ENCODE peak calls at places on chromosomes 11 and 22, in five cellular contexts. M, U, T, C and Z are unnamed samples.
A peak's percentile ranks its signal among the peaks of the same experiment; 100 is the strongest.

GRCh38 chr11:67431346-67432249 is 3.3 kb downstream of the RPS6KB2 start:
- DNase-seq in U (no peak), T (no peak), M (no peak), C (no peak), Z (no peak)

GRCh38 chr11:67504023-67504949 is 877 bp downstream of the PITPNM1 start:
- DNase-seq in C (peak; percentile 9), T (no peak), M (peak; percentile 58), U (peak; percentile 43), Z (no peak)

GRCh38 chr11:74307409-74307808 is 4.0 kb downstream of the P4HA3 start:
- DNase-seq in T (no peak), M (peak; percentile 80), U (no peak), C (peak; percentile 68), Z (no peak)

GRCh38 chr11:69443968-69444364 is 37.5 kb upstream of the LINC01488 start:
- DNase-seq in U (no peak), C (peak; percentile 31), M (peak; percentile 42), T (no peak), Z (no peak)

GRCh38 chr11:1081601-1082311 is 7.1 kb downstream of the MUC2 start:
- DNase-seq in M (no peak), T (no peak), U (no peak), C (no peak), Z (no peak)

GRCh38 chr11:60914620-60915249 is 777 bp downstream of the TMEM109 start:
- DNase-seq in M (peak; percentile 26), C (peak; percentile 66), T (no peak), U (peak; percentile 49), Z (peak; percentile 69)

GRCh38 chr11:124315052-124315451 is 1.3 kb upstream of the OR8D1 start:
- DNase-seq in C (peak; percentile 79), U (no peak), T (no peak), M (no peak), Z (no peak)

GRCh38 chr22:29459773-29460172 is 20.2 kb upstream of the NEFH start:
- DNase-seq in U (no peak), T (no peak), C (no peak), M (no peak), Z (no peak)

GRCh38 chr11:723120-723883 is 17.3 kb downstream of the EPS8L2 start:
- DNase-seq in U (peak; percentile 47), C (peak; percentile 50), T (peak; percentile 61), M (peak; percentile 67), Z (no peak)

DNA sequence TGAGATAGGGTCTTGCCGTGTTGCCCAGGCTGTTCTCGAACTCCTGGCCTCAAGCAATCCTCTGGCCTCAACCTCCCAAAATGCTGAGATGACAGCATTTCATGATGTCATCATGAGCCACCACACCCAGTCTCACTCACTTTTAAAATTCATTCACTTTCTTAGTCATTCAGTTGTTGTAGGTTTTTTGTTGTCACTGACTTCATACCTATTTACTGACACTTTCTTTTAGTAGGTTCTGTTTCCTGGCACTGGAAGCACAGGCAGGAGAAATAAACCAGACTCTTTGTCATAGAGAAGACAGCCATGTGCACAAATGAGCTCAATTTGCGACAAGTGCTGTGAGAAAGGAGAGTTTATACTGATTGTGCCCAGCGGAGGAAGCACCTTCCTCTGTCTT is 10.5 kb downstream of the ART5 start:
- DNase-seq in C (no peak), M (no peak), T (no peak), U (no peak), Z (no peak)
- H3K4me3 ChIP-seq in C (no peak overlapping the region), M (no peak overlapping the region), T (no peak overlapping the region), U (no peak overlapping the region), Z (no peak overlapping the region)

GRCh38 chr11:6418958-6419611 is at the start of gene APBB1:
- DNase-seq in C (peak; percentile 67), U (peak; percentile 62), M (peak; percentile 52), T (peak; percentile 58), Z (peak; percentile 66)
- TF ChIP-seq CTCF in C (no peak), U (no peak), M (peak; percentile 24), T (no peak), Z (no peak)

GRCh38 chr22:46588279-46589140 is 31.7 kb upstream of the GRAMD4 start:
- DNase-seq in U (no peak), M (no peak), T (no peak), C (no peak), Z (no peak)

GRCh38 chr22:46589871-46590271 is 30.3 kb upstream of the GRAMD4 start:
- DNase-seq in C (no peak), U (no peak), M (no peak), T (no peak), Z (no peak)

GRCh38 chr22:46591890-46592289 is 28.3 kb upstream of the GRAMD4 start:
- DNase-seq in T (no peak), C (no peak), U (no peak), M (no peak), Z (no peak)

GRCh38 chr22:46589141-46589748 is 30.9 kb upstream of the GRAMD4 start:
- DNase-seq in U (no peak), M (no peak), C (no peak), T (no peak), Z (no peak)

DNA sequence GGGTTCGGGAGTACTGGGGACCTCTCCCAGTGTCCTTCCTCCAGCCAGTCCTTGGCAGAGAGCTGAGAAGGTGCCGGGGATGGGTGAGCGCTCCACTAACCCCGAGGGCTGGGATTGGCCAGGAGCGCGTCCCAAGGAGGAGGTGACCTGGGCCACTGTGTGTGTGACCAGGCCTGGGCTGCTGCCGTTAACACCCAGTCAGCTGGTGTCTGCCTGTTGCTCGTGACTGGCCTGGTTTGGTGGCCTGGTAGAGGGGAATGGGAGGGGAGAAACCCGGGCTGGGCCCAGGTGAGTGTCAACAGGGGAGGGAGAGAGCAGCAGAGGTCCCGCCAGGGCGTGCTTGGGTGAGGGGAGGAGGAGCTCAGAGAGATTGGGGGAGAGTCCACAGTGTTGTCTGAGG is 29.9 kb upstream of the GRAMD4 start:
- DNase-seq in T (no peak), U (no peak), C (no peak), M (no peak), Z (no peak)
- H3K4me3 ChIP-seq in T (no peak overlapping the region), U (no peak overlapping the region), C (no peak overlapping the region), M (no peak overlapping the region), Z (no peak overlapping the region)

GRCh38 chr22:20881869-20882815 is 23.3 kb downstream of the SNAP29 start:
- DNase-seq in M (no peak), U (no peak), C (no peak), T (no peak), Z (no peak)
- TF ChIP-seq CTCF in M (no peak), U (no peak), C (no peak), T (no peak), Z (no peak)